ENCODE peak calls at places on chromosomes 11 and 22, in five cellular contexts. F, U, J, D and X are unnamed samples.

GRCh38 chr11:119207607-119208006 is 1.5 kb downstream of the CBL start:
- DNase-seq in D (no peak), J (no peak), F (no peak), U (no peak), X (no peak)

GRCh38 chr22:24505337-24505736 is 10.2 kb downstream of the UPB1 start:
- DNase-seq in U (no peak), J (no peak), D (peak; percentile 89), F (no peak), X (no peak)

GRCh38 chr11:2807801-2808241 is 77.8 kb downstream of the CDKN1C start:
- DNase-seq in J (no peak), F (no peak), D (no peak), U (no peak), X (peak; percentile 9)

GRCh38 chr11:7630002-7630401 is 43.3 kb downstream of the CYB5R2 start:
- DNase-seq in D (no peak), F (no peak), U (peak; percentile 94), J (no peak), X (no peak)

GRCh38 chr22:41919357-41920224 is 4.7 kb upstream of the SHISA8 start:
- DNase-seq in F (no peak), U (no peak), J (peak; percentile 72), D (no peak), X (peak; percentile 96)

GRCh38 chr11:65279713-65280459 is 18.1 kb downstream of the POLA2 start:
- DNase-seq in D (peak; percentile 24), F (peak; percentile 81), U (peak; percentile 89), J (no peak), X (no peak)

GRCh38 chr11:36142439-36142838 is 146.8 kb downstream of the COMMD9 start:
- DNase-seq in U (no peak), F (no peak), J (no peak), D (no peak), X (no peak)

GRCh38 chr22:40922484-40923303 is 28.5 kb upstream of the RBX1 start:
- DNase-seq in J (no peak), D (peak; percentile 40), F (peak; percentile 20), U (peak; percentile 83), X (no peak)

GRCh38 chr11:3104051-3104714 is 47.0 kb upstream of the CARS1 start:
- DNase-seq in D (no peak), J (no peak), F (no peak), U (no peak), X (no peak)

GRCh38 chr11:66493124-66493523 is 12.9 kb downstream of the DPP3 start:
- DNase-seq in J (no peak), U (no peak), D (no peak), F (no peak), X (no peak)

GRCh38 chr11:69910519-69911309 is 91.5 kb upstream of the FGF3 start:
- DNase-seq in F (no peak), U (no peak), D (no peak), J (no peak), X (peak; percentile 6)

GRCh38 chr11:9029477-9029876 is 25.7 kb upstream of the NRIP3 start:
- DNase-seq in U (no peak), D (no peak), J (no peak), F (no peak), X (no peak)

GRCh38 chr11:30583505-30584280 is 2.5 kb downstream of the MPPED2 start:
- DNase-seq in U (no peak), F (no peak), J (no peak), D (no peak), X (peak; percentile 35)

GRCh38 chr11:30586251-30587144 is at the start of gene MPPED2:
- DNase-seq in F (peak; percentile 49), J (no peak), D (no peak), U (no peak), X (peak; percentile 81)

GRCh38 chr11:30585067-30585891 is 874 bp downstream of the MPPED2 start:
- DNase-seq in J (no peak), F (peak; percentile 3), D (no peak), U (no peak), X (peak; percentile 64)

GRCh38 chr11:30581646-30582045 is 4.5 kb downstream of the MPPED2 start:
- DNase-seq in J (no peak), U (no peak), F (no peak), D (no peak), X (no peak)

DNA sequence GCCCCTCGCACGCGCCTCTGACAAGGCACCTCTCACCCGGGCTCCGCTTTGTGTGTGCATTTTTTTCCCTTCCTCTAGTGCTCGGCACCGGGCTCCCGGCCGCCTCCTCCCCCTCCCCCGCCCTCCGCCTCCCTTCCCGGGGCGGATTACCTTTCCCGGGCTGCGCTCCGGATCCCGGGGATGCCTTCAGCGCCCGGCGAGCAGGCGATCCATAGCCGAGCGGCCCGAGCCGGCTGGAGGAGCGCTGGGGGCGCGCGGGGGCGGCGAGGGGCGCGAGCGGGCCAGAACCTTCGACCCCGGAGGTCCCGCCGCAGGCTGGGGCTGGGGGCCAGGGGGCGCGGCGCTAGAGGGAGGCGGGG is 282 bp downstream of the MPPED2 start:
- DNase-seq in J (no peak), U (no peak), F (no peak), D (no peak), X (no peak)
- TF ChIP-seq JUN in J (no peak), U (no peak), F (no peak), D (no peak), X (no peak)

DNA sequence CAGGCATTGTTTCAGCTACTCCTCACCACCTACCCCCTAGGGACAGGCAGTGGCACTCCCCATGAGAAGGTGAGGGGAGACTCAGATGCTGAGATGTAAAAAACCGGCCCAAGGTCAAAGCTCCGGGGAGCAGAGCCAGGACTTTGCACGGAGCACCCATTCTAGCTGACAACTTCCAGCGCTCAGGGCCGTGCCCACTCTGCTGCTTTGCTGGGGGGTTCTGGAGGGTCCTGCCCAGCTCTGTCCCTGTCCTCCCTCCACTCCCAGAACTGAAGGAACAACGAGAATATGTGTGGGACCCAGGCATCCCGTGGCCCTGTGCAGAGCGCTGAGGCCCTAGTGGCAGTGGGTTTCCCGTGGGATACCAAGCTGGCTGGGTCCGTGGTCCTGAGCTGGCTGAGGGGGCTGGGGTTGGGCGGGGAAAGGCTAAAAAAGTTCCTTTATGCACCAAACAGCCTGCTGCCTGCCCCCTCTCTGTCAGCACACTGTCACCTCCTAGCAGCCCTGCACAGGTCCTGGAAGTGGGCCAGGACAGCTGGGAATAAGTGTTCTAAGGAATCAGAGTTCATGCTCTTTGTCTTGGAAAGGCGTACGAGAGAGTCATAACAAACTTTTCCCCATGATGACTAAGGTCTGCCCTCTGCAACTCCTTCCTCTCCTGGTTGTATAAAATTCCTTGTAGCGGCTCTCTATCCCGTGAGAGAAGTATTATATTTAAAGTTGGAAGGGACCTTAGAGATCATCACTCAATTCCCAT is 1.9 kb downstream of the MS4A10 start:
- DNase-seq in U (peak; percentile 96), D (no peak), F (no peak), J (no peak), X (no peak)
- TF ChIP-seq JUN in U (peak; percentile 60), D (no peak), F (no peak), J (no peak), X (no peak)

GRCh38 chr22:20577549-20577975 is 70.2 kb downstream of the MED15 start:
- DNase-seq in F (no peak), J (no peak), U (no peak), D (no peak), X (no peak)
- TF ChIP-seq JUN in F (no peak), J (no peak), U (no peak), D (no peak), X (no peak)

DNA sequence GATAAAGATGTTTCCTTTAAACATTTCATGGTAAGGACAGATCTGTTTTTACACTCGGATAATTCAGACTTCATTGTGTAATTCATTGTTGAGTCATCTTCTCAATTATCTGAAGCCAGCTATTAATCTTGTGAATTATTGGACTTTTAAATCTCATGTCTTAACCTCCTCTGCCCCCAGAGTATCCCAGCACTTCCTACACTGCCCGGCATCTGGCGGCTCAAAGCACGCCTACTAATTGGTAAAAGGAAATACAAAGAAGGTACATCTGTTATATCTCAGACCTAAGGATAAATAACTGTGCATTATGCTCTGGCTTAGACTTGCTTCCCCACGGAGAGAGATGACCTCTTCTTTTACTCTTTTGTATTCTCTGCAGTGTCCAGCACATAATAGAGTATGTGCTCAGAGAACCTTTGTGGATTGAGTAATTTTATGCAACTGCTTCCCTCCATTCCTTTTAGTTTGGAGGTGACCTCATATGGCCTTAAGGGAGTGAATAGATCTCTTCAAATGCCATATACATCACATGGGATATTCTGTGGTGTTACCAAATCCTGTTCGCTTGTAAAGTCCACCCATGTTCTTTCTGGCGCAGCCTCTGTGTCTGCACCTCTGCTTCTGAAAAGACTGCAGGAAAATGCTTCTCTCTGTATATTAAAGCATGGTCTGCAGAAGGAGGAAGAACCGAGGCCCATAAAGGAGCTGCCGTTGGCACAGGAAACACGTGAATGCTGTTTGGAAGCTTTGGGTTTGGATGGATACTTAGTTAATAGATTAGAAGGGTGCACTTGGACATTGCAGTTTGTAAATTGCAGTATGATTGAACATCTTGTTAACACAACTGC is 125.7 kb upstream of the SORL1-AS1 start:
- DNase-seq in F (no peak), D (no peak), J (no peak), U (no peak), X (no peak)
- TF ChIP-seq JUN in F (no peak), D (no peak), J (no peak), U (no peak), X (no peak)

DNA sequence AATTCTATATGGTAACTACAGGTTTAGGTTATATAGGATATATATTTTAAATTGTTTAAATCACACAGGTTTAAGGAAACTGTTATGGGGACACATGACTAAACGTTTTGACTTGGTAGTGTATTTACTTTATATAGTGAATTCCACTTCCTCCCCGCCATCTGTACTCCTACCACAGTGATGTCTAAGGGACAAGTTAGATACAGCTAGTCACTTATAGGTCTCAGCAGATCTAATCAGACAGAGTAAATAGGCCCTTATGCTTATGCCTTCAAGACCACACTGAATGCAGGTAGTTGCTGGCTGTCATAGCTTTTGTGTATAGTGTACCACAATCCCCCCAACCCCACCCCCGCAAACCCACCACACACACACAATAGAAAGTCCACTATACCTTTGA is 8.2 kb downstream of the SESN3 start:
- DNase-seq in J (no peak), F (no peak), D (no peak), U (no peak), X (no peak)
- TF ChIP-seq JUN in J (no peak), F (no peak), D (no peak), U (no peak), X (no peak)